ENCODE peak calls at places on chromosomes 11 and 22, in four cellular contexts. K is K562, D is H1, S is GM12878. U is an unnamed sample.

GRCh38 chr22:17074648-17075002 is 10.2 kb upstream of the IL17RA start:
- DNase-seq in K (no peak), D (no peak), S (no peak), U (no peak)

GRCh38 chr11:61361237-61361636 is 445 bp downstream of the CYB561A3 start:
- DNase-seq in K (no peak), D (no peak), S (no peak), U (no peak)

GRCh38 chr11:92979176-92979575 is 9.7 kb downstream of the MTNR1B start:
- DNase-seq in K (no peak), D (no peak), S (no peak), U (no peak)

GRCh38 chr11:106473089-106473722 is 395.7 kb downstream of the AASDHPPT start:
- DNase-seq in K (no peak), D (no peak), S (no peak), U (no peak)

GRCh38 chr11:93972790-93973189 is 48.4 kb upstream of the HEPHL1 start:
- DNase-seq in K (no peak), D (no peak), S (no peak), U (no peak)

GRCh38 chr11:73944901-73945300 is 5.9 kb upstream of the DNAJB13 start:
- DNase-seq in K (no peak), D (no peak), S (no peak), U (no peak)

GRCh38 chr11:15747671-15748070 is 608.7 kb downstream of the SOX6 start:
- DNase-seq in K (no peak), D (no peak), S (peak), U (no peak)

GRCh38 chr22:36767035-36767775 is 8.7 kb downstream of the IFT27 start:
- DNase-seq in K (no peak), D (no peak), S (no peak), U (no peak)

GRCh38 chr11:3859373-3859881 is 4.0 kb downstream of the STIM1 start:
- DNase-seq in K (peak), D (no peak), S (no peak), U (no peak)

GRCh38 chr11:112025682-112026081 is 474 bp downstream of the DLAT start:
- DNase-seq in K (no peak), D (no peak), S (no peak), U (peak)

GRCh38 chr11:1862588-1863351 is 9.9 kb downstream of the LSP1 start:
- DNase-seq in K (no peak), D (no peak), S (no peak), U (no peak)

GRCh38 chr11:94504689-94505293 is 7.5 kb upstream of the C11orf97 start:
- DNase-seq in K (peak), D (no peak), S (no peak), U (peak)

GRCh38 chr22:42688241-42688913 is 32.3 kb downstream of the A4GALT start:
- DNase-seq in K (peak), D (no peak), S (no peak), U (peak)

GRCh38 chr22:23913306-23913660 is 19.1 kb downstream of the MIF start:
- DNase-seq in K (no peak), D (no peak), S (no peak), U (no peak)

GRCh38 chr11:69638941-69639681 is 1.8 kb upstream of the CCND1 start:
- DNase-seq in K (peak), D (peak), S (no peak), U (peak)

GRCh38 chr22:38944653-38945052 is 12.8 kb upstream of the APOBEC3A start:
- DNase-seq in K (no peak), D (no peak), S (no peak), U (no peak)

GRCh38 chr11:369336-370018 is at the start of gene B4GALNT4:
- DNase-seq in K (peak), D (no peak), S (no peak), U (no peak)

GRCh38 chr22:30776476-30776875 is 81.8 kb downstream of the OSBP2 start:
- DNase-seq in K (no peak), D (no peak), S (no peak), U (no peak)

GRCh38 chr11:100584201-100584600 is 102.9 kb upstream of the ARHGAP42 start:
- DNase-seq in K (no peak), D (no peak), S (no peak), U (no peak)

GRCh38 chr11:45095691-45096010 is 50.8 kb upstream of the PRDM11 start:
- DNase-seq in K (no peak), D (peak), S (no peak), U (no peak)

GRCh38 chr11:79054636-79055035 is 386.2 kb downstream of the TENM4 start:
- DNase-seq in K (no peak), D (no peak), S (no peak), U (no peak)

GRCh38 chr11:70255717-70256116 is 14.8 kb upstream of the PPFIA1 start:
- DNase-seq in K (no peak), D (no peak), S (no peak), U (no peak)

GRCh38 chr11:6468712-6469495 is 4.8 kb downstream of the TRIM3 start:
- DNase-seq in K (peak), D (peak), S (peak), U (peak)

GRCh38 chr22:37021710-37022482 is 2.4 kb downstream of the MPST start:
- DNase-seq in K (peak), D (peak), S (no peak), U (no peak)

GRCh38 chr22:24805790-24806662 is at the start of gene SGSM1:
- DNase-seq in K (peak), D (peak), S (no peak), U (peak)

GRCh38 chr11:32891657-32892354 is 805 bp upstream of the QSER1 start:
- DNase-seq in K (peak), D (no peak), S (no peak), U (no peak)

GRCh38 chr22:36653316-36653715 is 50.2 kb downstream of the CACNG2 start:
- DNase-seq in K (no peak), D (no peak), S (no peak), U (no peak)

GRCh38 chr11:78666675-78667129 is 92.0 kb upstream of the NARS2 start:
- DNase-seq in K (peak), D (no peak), S (no peak), U (no peak)

GRCh38 chr11:33492569-33492968 is 208.1 kb downstream of the C11orf91 start:
- DNase-seq in K (no peak), D (no peak), S (no peak), U (no peak)

GRCh38 chr11:76096552-76096951 is 109.8 kb downstream of the WNT11 start:
- DNase-seq in K (no peak), D (no peak), S (no peak), U (no peak)

GRCh38 chr22:30414525-30415047 is 11.0 kb upstream of the MTFP1 start:
- DNase-seq in K (no peak), D (no peak), S (no peak), U (no peak)

GRCh38 chr11:1223346-1224108 is 661 bp downstream of the MUC5B start:
- DNase-seq in K (no peak), D (peak), S (no peak), U (no peak)

GRCh38 chr11:28547395-28547794 is 439.2 kb downstream of the METTL15 start:
- DNase-seq in K (no peak), D (no peak), S (no peak), U (no peak)

DNA sequence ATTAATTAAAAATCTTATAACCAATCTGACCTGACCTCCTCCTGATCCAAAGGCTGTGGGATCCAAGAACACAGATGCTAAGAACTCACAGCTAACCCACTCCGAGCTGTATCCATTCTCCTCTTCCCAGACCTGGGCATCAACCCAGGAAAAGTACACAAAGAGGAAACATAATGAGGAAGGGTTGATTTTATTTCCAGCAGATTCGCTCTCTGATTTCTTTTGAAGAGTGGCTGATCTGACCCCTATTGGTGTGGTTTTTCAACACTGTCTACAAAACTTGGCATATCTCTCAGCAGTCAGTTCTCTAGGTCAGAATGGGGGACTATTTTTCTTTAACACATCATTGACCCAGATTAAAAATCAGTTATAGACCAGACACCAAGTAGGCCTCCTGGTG is 201.9 kb upstream of the UBASH3B start:
- DNase-seq in K (no peak), D (no peak), S (no peak), U (no peak)
- TF ChIP-seq POLR2A in K (no peak), D (no peak), S (no peak), U (no peak)

GRCh38 chr11:68446046-68446725 is 14.4 kb upstream of the PPP6R3 start:
- DNase-seq in K (no peak), D (no peak), S (no peak), U (no peak)

GRCh38 chr11:68447015-68447801 is 13.3 kb upstream of the PPP6R3 start:
- DNase-seq in K (peak), D (peak), S (no peak), U (peak)

GRCh38 chr11:68448604-68449011 is 11.9 kb upstream of the PPP6R3 start:
- DNase-seq in K (no peak), D (no peak), S (no peak), U (no peak)

GRCh38 chr11:68450711-68451110 is 9.8 kb upstream of the PPP6R3 start:
- DNase-seq in K (no peak), D (no peak), S (no peak), U (no peak)

DNA sequence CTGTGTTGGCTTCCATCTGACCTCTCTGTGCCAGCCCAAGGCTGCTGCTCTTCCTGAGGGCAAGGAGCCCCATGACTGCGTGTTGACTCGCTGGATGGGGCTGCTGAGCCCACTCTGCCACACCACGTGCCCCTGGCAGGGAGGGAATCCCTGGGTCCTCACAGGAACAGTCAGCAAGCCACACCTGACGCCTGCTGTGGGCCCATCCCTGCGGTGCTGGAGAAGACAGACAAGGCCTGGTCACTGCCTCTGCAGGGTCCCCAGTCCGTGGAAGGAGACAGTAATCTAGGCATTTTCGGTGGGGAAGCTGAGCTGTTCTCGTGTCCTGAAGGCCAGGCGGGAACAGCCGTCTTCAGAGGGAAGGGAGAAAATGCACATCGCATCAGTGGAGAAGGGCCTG is 10.6 kb upstream of the PPP6R3 start:
- DNase-seq in K (no peak), D (no peak), S (no peak), U (no peak)
- TF ChIP-seq GABPA in K (no peak), D (no peak), S (no peak), U (no peak)

GRCh38 chr11:133955091-133955846 is 1.5 kb downstream of the IGSF9B start:
- DNase-seq in K (no peak), D (no peak), S (no peak), U (no peak)
- TF ChIP-seq POLR2A in K (no peak), D (no peak), S (no peak), U (no peak)

DNA sequence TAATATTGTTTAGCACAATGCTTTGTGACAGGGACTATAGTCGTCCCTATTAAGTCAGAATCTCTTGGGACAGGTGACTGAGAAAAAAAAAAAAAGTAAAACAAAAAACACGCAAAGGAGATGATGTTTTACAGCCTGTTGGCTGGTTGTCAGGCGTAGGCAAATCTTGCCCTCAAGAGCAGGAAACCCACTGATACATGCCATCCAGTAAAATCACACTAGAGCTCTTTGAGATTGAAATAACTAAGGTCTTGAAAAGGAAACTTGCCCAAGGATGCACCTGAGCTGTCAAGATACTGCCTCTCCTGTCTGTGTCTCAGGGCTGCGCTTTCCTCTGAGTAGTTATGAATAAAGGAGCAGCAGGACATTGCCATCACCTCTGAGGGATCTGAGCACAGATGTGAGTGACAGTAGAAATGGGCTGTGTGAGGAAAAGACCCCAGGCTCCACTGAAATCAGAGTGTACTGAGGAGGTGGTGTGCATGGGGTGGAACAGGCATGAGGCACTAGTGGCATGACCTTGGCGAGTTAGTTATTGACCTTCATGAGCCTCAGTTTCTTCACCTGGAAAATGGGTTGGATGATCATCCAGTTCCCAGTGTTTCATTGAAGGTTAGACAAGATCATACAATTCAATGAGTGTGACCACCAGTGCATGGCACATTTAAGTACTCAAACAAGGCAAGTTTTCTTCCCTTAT is 23.3 kb downstream of the MICAL2 start:
- DNase-seq in K (no peak), D (no peak), S (peak), U (no peak)
- TF ChIP-seq GABPA in K (no peak), D (no peak), S (no peak), U (no peak)

GRCh38 chr22:50399751-50400331 is 56.7 kb downstream of the PPP6R2 start:
- DNase-seq in K (peak), D (peak), S (no peak), U (peak)

GRCh38 chr22:50400931-50401330 is 57.8 kb downstream of the PPP6R2 start:
- DNase-seq in K (no peak), D (no peak), S (no peak), U (no peak)

GRCh38 chr22:50403701-50404101 is 60.6 kb downstream of the PPP6R2 start:
- DNase-seq in K (no peak), D (no peak), S (no peak), U (no peak)

GRCh38 chr22:50400406-50400805 is 57.3 kb downstream of the PPP6R2 start:
- DNase-seq in K (no peak), D (no peak), S (no peak), U (no peak)

DNA sequence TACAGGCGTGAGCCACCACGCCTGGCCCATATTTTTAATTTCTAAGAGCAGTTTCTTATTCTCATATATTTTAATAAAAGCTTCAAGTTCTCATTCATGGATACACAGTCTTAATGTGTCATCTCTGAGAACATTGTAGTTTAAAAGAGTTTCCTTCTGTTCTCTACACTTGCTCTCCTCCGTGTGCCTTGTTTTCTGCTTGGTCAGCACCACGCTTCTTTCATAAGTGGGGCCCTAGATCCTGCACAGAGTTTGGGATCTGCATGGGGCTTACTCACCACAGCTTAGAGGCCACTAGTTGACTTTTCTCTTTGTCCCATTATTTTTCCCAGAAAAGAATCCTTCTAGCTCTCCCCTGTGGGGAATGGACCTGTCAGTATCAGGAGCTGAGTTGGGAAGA is 58.8 kb downstream of the PPP6R2 start:
- DNase-seq in K (no peak), D (no peak), S (no peak), U (no peak)
- TF ChIP-seq POLR2A in K (no peak), D (no peak), S (no peak), U (no peak)

DNA sequence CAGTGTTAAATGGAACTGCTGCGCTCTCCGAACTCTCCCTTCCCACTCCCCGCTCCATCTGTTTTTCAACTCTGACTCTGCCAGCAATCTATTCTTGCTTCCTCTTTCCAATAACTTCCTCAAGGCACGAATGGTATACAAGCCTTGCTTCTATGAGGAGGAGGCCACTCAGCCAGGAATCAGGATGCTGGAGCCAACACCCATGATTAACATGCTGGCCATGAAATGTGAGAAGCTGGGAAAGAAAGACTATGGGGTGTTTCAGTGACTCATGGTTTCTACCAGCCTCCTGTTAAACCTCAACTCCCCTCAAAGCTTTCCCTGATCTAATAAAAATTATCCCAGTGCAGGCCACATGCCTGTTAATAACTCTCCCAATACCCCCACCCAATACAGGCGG is 46.4 kb upstream of the TBCEL start:
- DNase-seq in K (no peak), D (no peak), S (no peak), U (no peak)
- TF ChIP-seq GABPA in K (no peak), D (no peak), S (no peak), U (no peak)

U was measured in HepG2.